ENCODE peak calls at places on chromosomes 4 and X, in five cellular contexts. M, Q, F, G and V are unnamed samples.

GRCh38 chrX:107708762-107709161 is 66.8 kb downstream of the TSC22D3 start:
- DNase-seq in M (no peak), Q (no peak), F (peak), G (no peak), V (no peak)

GRCh38 chr4:119570401-119570800 is 58.2 kb downstream of the PDE5A start:
- DNase-seq in M (no peak), Q (no peak), F (peak), G (peak), V (peak)

GRCh38 chrX:68684291-68684918 is 36.9 kb downstream of the STARD8 start:
- DNase-seq in M (no peak), Q (peak), F (no peak), G (no peak), V (no peak)

GRCh38 chrX:104113237-104113965 is 1.1 kb downstream of the ZCCHC18 start:
- DNase-seq in M (peak), Q (peak), F (no peak), G (peak), V (peak)

GRCh38 chr4:72348701-72349100 is 220.3 kb downstream of the ADAMTS3 start:
- DNase-seq in M (no peak), Q (no peak), F (no peak), G (no peak), V (no peak)

GRCh38 chrX:48470833-48471118 is 716 bp upstream of the SLC38A5 start:
- DNase-seq in M (no peak), Q (no peak), F (no peak), G (no peak), V (no peak)

GRCh38 chr4:145805490-145805889 is 125.5 kb downstream of the C4orf51 start:
- DNase-seq in M (no peak), Q (no peak), F (no peak), G (peak), V (no peak)

GRCh38 chrX:40169193-40170086 is 71.7 kb upstream of the BCOR start:
- DNase-seq in M (no peak), Q (peak), F (peak), G (peak), V (no peak)

GRCh38 chrX:5780821-5781220 is 447.8 kb downstream of the NLGN4X start:
- DNase-seq in M (no peak), Q (no peak), F (no peak), G (no peak), V (no peak)

GRCh38 chr4:186939226-186939625 is 215.6 kb upstream of the FAT1 start:
- DNase-seq in M (no peak), Q (no peak), F (no peak), G (no peak), V (no peak)

GRCh38 chrX:79366888-79367749 is at the start of gene ITM2A:
- DNase-seq in M (no peak), Q (peak), F (no peak), G (no peak), V (no peak)

GRCh38 chr4:180827193-180827592 is 1416.0 kb upstream of the TENM3 start:
- DNase-seq in M (no peak), Q (peak), F (no peak), G (no peak), V (peak)

GRCh38 chr4:180827610-180828009 is 1415.6 kb upstream of the TENM3 start:
- DNase-seq in M (peak), Q (no peak), F (peak), G (no peak), V (peak)

GRCh38 chr4:180823116-180823515 is 1420.1 kb upstream of the TENM3 start:
- DNase-seq in M (no peak), Q (no peak), F (no peak), G (no peak), V (no peak)

GRCh38 chr4:180832086-180832485 is 1411.1 kb upstream of the TENM3 start:
- DNase-seq in M (no peak), Q (no peak), F (no peak), G (no peak), V (no peak)

GRCh38 chr4:180828455-180829018 is 1414.7 kb upstream of the TENM3 start:
- DNase-seq in M (peak), Q (peak), F (peak), G (peak), V (peak)
- TF ChIP-seq CTCF in M (peak), Q (peak), F (peak), G (peak), V (peak)

GRCh38 chrX:154761977-154762528 is 611 bp upstream of the DKC1 start:
- DNase-seq in M (no peak), Q (no peak), F (no peak), G (no peak), V (no peak)

GRCh38 chrX:154758696-154759095 is 4.0 kb upstream of the DKC1 start:
- DNase-seq in M (no peak), Q (no peak), F (no peak), G (no peak), V (no peak)

GRCh38 chrX:154762529-154763296 is at the start of gene DKC1:
- DNase-seq in M (peak), Q (peak), F (peak), G (peak), V (peak)
- TF ChIP-seq CTCF in M (peak), Q (no peak), F (peak), G (peak), V (no peak)

DNA sequence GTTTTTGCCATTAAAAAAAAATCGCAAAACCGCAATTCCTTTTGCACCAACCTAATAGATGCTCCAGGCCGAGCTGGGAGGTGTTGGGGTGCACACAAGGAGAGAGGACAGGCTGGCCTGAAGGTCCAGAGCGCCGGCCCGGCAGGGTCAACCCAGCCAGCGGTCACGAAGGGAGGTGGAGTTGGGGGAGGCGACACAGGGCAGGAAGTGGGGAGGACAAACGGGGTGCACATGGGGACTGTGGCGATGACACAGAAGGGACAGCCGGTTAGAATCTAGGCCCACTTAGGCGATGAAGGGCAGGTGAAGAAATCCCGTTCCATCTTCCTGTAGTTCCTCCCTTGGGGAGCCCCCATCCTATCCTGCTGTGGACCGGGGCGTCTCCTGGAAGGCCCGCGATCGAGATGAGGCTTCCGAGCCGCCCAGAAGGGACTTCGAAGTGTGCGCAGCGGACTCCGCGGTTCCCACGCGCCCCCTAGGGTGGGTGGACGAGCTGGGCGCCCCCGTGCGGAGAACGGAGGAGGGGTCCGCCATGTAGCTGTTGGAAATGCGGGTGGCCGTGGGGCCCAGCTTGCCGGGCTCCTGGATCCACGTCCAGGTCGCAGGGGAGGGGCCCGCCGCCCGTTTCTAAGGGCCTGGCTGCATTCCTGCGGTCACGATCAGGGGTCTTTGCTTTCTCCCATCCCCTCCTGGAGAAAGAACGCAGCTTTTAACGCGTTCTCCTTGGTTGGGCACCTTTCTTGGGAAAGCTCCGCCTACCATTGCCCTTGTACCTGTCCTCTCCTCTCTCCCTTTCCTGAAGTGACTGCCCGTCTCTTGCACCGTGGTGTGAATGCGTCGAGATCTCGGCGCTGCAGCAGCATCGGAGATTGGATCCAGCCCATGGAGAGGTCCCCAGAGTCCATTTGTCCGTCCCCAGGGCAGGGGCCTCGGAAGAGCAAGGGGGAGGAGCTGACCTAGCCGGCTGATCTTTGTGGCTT is 17.0 kb upstream of the HPF1 start:
- DNase-seq in M (no peak), Q (no peak), F (no peak), G (no peak), V (no peak)
- TF ChIP-seq CTCF in M (peak), Q (no peak), F (peak), G (peak), V (peak)

DNA sequence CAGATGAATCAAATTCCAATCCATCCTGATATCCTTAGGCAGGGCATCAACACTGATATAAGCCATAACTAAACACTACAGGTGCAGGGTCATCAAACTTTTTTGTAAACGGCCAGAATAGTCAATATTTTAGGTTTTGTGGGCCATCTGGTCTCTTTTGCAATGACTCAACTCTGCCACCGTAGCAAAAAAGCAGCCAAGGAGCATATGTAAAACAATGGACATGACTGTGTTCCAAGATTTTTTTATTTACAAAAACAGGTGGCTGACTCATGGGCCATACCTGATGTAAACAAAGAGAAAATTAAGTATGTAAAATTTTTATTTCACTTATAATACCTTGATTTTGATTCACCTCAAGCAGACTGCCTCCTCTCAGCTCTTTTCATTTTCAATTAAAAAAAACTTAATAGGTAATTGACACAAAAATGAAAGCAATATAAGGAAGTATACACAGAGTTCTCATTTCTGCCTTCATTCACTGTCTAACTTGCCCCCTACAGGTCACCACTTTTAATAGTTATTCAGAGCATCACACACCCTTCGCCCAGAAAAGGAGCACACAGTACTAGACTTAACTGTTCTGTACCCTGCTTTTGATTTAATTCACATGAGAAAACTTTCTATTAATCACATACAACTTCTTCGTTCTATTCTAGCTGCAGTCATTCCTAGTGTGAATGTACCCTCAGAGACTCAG is 35.3 kb upstream of the GPM6B start:
- DNase-seq in M (no peak), Q (peak), F (no peak), G (no peak), V (no peak)
- TF ChIP-seq CTCF in M (no peak), Q (no peak), F (no peak), G (no peak), V (no peak)

DNA sequence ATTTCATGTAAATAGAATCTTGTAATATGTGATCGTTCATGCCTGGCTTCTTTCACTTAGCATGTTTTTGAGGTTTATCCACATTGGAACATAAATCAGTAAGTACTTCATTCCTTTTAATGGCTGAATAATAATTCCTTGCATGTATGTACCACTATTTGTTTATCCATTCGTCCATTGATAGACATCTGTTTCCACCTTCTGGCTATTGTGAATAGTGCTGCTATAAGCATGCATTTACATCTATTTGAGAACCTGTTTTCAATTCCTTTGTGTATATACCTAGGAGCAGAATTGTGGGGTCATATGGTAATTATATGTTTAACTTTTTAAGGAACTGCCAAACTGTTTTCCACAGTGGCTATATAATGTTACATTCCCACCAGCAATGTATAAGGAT is 356.7 kb upstream of the DIPK2B start:
- DNase-seq in M (peak), Q (no peak), F (no peak), G (no peak), V (peak)
- TF ChIP-seq CTCF in M (no peak), Q (no peak), F (no peak), G (no peak), V (no peak)

GRCh38 chr4:184548651-184549341 is 74.4 kb upstream of the IRF2 start:
- DNase-seq in M (no peak), Q (no peak), F (no peak), G (no peak), V (no peak)

GRCh38 chr4:184550476-184550875 is 76.1 kb upstream of the IRF2 start:
- DNase-seq in M (no peak), Q (no peak), F (no peak), G (no peak), V (peak)

GRCh38 chr4:184558996-184559395 is 84.6 kb upstream of the IRF2 start:
- DNase-seq in M (no peak), Q (no peak), F (no peak), G (no peak), V (no peak)

GRCh38 chr4:184548321-184548650 is 73.9 kb upstream of the IRF2 start:
- DNase-seq in M (no peak), Q (no peak), F (no peak), G (no peak), V (no peak)

DNA sequence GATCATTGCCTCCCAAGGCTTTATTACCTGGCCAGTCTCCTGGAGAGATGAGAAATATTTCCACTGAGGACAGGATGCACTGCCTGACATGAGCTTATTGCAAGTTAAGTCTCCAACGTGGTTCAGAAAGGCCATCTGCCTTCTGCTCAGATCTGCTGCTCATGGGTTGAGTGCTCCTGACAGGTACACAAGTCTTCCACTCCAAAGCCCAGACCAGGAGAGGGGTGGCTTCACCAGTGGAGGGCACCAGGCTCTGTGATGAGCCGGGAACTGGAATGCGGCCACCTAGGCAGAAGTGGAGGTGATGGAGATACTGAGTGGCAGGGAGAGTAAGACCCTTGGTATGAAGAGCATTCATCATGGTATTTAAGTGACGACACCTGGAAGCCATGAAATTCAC is 79.5 kb upstream of the IRF2 start:
- DNase-seq in M (no peak), Q (no peak), F (no peak), G (no peak), V (no peak)
- TF ChIP-seq CTCF in M (no peak), Q (no peak), F (no peak), G (no peak), V (no peak)

DNA sequence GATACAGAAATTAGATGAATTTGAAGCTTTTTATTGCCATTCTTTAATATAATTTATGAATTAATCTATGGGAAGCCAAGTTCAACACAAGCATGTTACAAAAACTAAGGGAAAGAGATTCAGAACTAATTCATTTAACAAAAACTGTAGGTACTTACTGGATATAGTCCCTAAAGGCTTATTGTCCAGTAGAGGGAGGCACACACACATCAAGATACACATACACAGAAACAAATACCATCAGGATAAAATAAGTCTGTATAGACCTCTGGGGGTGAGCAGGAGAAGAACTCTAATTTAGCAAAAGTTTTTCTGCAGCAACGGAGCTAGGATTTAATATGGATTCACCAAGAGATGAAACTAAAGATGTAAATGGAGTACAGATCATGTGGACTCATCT is 83.0 kb upstream of the IL13RA1 start:
- DNase-seq in M (peak), Q (peak), F (no peak), G (peak), V (peak)
- TF ChIP-seq CTCF in M (no peak), Q (no peak), F (peak), G (peak), V (peak)